ENCODE peak calls at places on chromosomes 16 and 17, in four cellular contexts. One of them, this sample, is unnamed.

GRCh38 chr17:7839890-7840260 is 5.9 kb downstream of the KDM6B start:
- DNase-seq in K562: no peak
- DNase-seq in GM12878: no peak
- DNase-seq in HepG2: peak; percentile 28
- DNase-seq in this sample: no peak

GRCh38 chr17:44375196-44376017 is 11.8 kb upstream of the FAM171A2 start:
- DNase-seq in HepG2: no peak
- DNase-seq in K562: no peak
- DNase-seq in GM12878: no peak
- DNase-seq in this sample: no peak

GRCh38 chr16:61678182-61678581 is 358.1 kb downstream of the CDH8 start:
- DNase-seq in K562: no peak
- DNase-seq in GM12878: no peak
- DNase-seq in HepG2: no peak
- DNase-seq in this sample: no peak

GRCh38 chr16:49023095-49023494 is 258.5 kb downstream of the CBLN1 start:
- DNase-seq in GM12878: no peak
- DNase-seq in HepG2: no peak
- DNase-seq in K562: no peak
- DNase-seq in this sample: no peak

GRCh38 chr16:1362807-1363206 is 11.1 kb downstream of the GNPTG start:
- DNase-seq in HepG2: no peak
- DNase-seq in K562: no peak
- DNase-seq in GM12878: no peak
- DNase-seq in this sample: no peak

GRCh38 chr16:57146735-57147134 is 39.1 kb downstream of the PSME3IP1 start:
- DNase-seq in HepG2: peak; percentile 28
- DNase-seq in K562: peak; percentile 50
- DNase-seq in GM12878: no peak
- DNase-seq in this sample: peak; percentile 57

GRCh38 chr17:50875074-50875473 is 8.9 kb upstream of the TOB1 start:
- DNase-seq in K562: no peak
- DNase-seq in GM12878: no peak
- DNase-seq in HepG2: no peak
- DNase-seq in this sample: no peak

GRCh38 chr16:7505495-7505894 is 172.8 kb downstream of the RBFOX1 start:
- DNase-seq in GM12878: no peak
- DNase-seq in K562: no peak
- DNase-seq in HepG2: no peak
- DNase-seq in this sample: no peak

GRCh38 chr17:9912146-9913099 is 7.4 kb upstream of the RCVRN start:
- DNase-seq in K562: no peak
- DNase-seq in HepG2: no peak
- DNase-seq in GM12878: no peak
- DNase-seq in this sample: no peak

GRCh38 chr17:10628756-10629155 is 28.4 kb downstream of the MYH3 start:
- DNase-seq in GM12878: no peak
- DNase-seq in HepG2: no peak
- DNase-seq in K562: peak; percentile 60
- DNase-seq in this sample: peak; percentile 30

GRCh38 chr16:15915555-15916081 is 27.2 kb upstream of the CEP20 start:
- DNase-seq in K562: no peak
- DNase-seq in HepG2: no peak
- DNase-seq in GM12878: no peak
- DNase-seq in this sample: no peak

GRCh38 chr17:74820037-74820436 is 39.6 kb downstream of the GRIN2C start:
- DNase-seq in GM12878: no peak
- DNase-seq in HepG2: no peak
- DNase-seq in K562: no peak
- DNase-seq in this sample: no peak

GRCh38 chr17:51015145-51015558 is 105.5 kb downstream of the SPAG9 start:
- DNase-seq in HepG2: no peak
- DNase-seq in GM12878: no peak
- DNase-seq in K562: no peak
- DNase-seq in this sample: no peak

GRCh38 chr17:56142325-56142724 is 10.9 kb upstream of the ANKFN1 start:
- DNase-seq in HepG2: no peak
- DNase-seq in K562: no peak
- DNase-seq in GM12878: no peak
- DNase-seq in this sample: no peak

GRCh38 chr16:72291121-72291520 is 119.2 kb upstream of the PMFBP1 start:
- DNase-seq in GM12878: no peak
- DNase-seq in K562: no peak
- DNase-seq in HepG2: no peak
- DNase-seq in this sample: no peak

GRCh38 chr16:84500531-84500930 is 3.9 kb downstream of the MEAK7 start:
- DNase-seq in GM12878: no peak
- DNase-seq in K562: no peak
- DNase-seq in HepG2: no peak
- DNase-seq in this sample: no peak

GRCh38 chr16:1048442-1049112 is 24.0 kb upstream of the SSTR5 start:
- DNase-seq in K562: peak; percentile 87
- DNase-seq in HepG2: peak; percentile 14
- DNase-seq in GM12878: no peak
- DNase-seq in this sample: peak; percentile 83

GRCh38 chr17:43416998-43417891 is 18.5 kb downstream of the ARL4D start:
- DNase-seq in HepG2: no peak
- DNase-seq in GM12878: no peak
- DNase-seq in K562: no peak
- DNase-seq in this sample: no peak

GRCh38 chr17:1474402-1475189 is 17.9 kb downstream of the MYO1C start:
- DNase-seq in GM12878: peak; percentile 67
- DNase-seq in HepG2: no peak
- DNase-seq in K562: no peak
- DNase-seq in this sample: no peak

GRCh38 chr16:9943121-9943520 is 239.1 kb downstream of the GRIN2A start:
- DNase-seq in K562: no peak
- DNase-seq in GM12878: no peak
- DNase-seq in HepG2: no peak
- DNase-seq in this sample: no peak

GRCh38 chr16:6105115-6105514 is 1007.5 kb upstream of the EEF2KMT start:
- DNase-seq in K562: no peak
- DNase-seq in HepG2: no peak
- DNase-seq in GM12878: no peak
- DNase-seq in this sample: no peak

GRCh38 chr17:16820979-16821543 is 131.0 kb downstream of the CCDC144A start:
- DNase-seq in K562: no peak
- DNase-seq in GM12878: no peak
- DNase-seq in HepG2: no peak
- DNase-seq in this sample: no peak

GRCh38 chr16:80594756-80595155 is 54.0 kb downstream of the DYNLRB2 start:
- DNase-seq in GM12878: no peak
- DNase-seq in HepG2: no peak
- DNase-seq in K562: no peak
- DNase-seq in this sample: no peak

GRCh38 chr16:24747425-24747824 is 18.0 kb downstream of the TNRC6A start:
- DNase-seq in GM12878: no peak
- DNase-seq in K562: no peak
- DNase-seq in HepG2: no peak
- DNase-seq in this sample: no peak

GRCh38 chr17:19652595-19652994 is 4.0 kb downstream of the ALDH3A2 start:
- DNase-seq in GM12878: no peak
- DNase-seq in HepG2: no peak
- DNase-seq in K562: no peak
- DNase-seq in this sample: no peak

GRCh38 chr17:34730816-34731215 is 151.4 kb downstream of the TMEM132E start:
- DNase-seq in K562: no peak
- DNase-seq in HepG2: no peak
- DNase-seq in GM12878: no peak
- DNase-seq in this sample: no peak

GRCh38 chr17:40905370-40905769 is 20.3 kb upstream of the KRT20 start:
- DNase-seq in K562: no peak
- DNase-seq in GM12878: no peak
- DNase-seq in HepG2: no peak
- DNase-seq in this sample: no peak
- TF ChIP-seq FOXK2 in K562: no peak
- TF ChIP-seq FOXK2 in GM12878: no peak
- TF ChIP-seq FOXK2 in HepG2: no peak
- TF ChIP-seq FOXK2 in this sample: no peak

GRCh38 chr16:3174618-3175148 is 13.3 kb upstream of the OR1F1 start:
- DNase-seq in K562: no peak
- DNase-seq in GM12878: no peak
- DNase-seq in HepG2: no peak
- DNase-seq in this sample: no peak

GRCh38 chr16:3171181-3171854 is 16.7 kb upstream of the OR1F1 start:
- DNase-seq in K562: peak; percentile 34
- DNase-seq in HepG2: no peak
- DNase-seq in GM12878: no peak
- DNase-seq in this sample: no peak

GRCh38 chr16:3170440-3171180 is 17.4 kb upstream of the OR1F1 start:
- DNase-seq in GM12878: no peak
- DNase-seq in K562: no peak
- DNase-seq in HepG2: no peak
- DNase-seq in this sample: no peak

GRCh38 chr16:3173892-3174617 is 13.9 kb upstream of the OR1F1 start:
- DNase-seq in K562: peak; percentile 69
- DNase-seq in HepG2: peak; percentile 65
- DNase-seq in GM12878: no peak
- DNase-seq in this sample: peak; percentile 66

GRCh38 chr16:3171855-3172593 is 16.0 kb upstream of the OR1F1 start:
- DNase-seq in K562: peak; percentile 74
- DNase-seq in HepG2: peak; percentile 67
- DNase-seq in GM12878: no peak
- DNase-seq in this sample: peak; percentile 53
- TF ChIP-seq FOXM1 in K562: no peak
- TF ChIP-seq FOXM1 in HepG2: no peak
- TF ChIP-seq FOXM1 in GM12878: no peak
- TF ChIP-seq FOXM1 in this sample: no peak

GRCh38 chr17:38578229-38578628 is 27.5 kb downstream of the SRCIN1 start:
- DNase-seq in HepG2: no peak
- DNase-seq in GM12878: no peak
- DNase-seq in K562: no peak
- DNase-seq in this sample: no peak

GRCh38 chr17:38577645-38578173 is 28.0 kb downstream of the SRCIN1 start:
- DNase-seq in HepG2: no peak
- DNase-seq in GM12878: no peak
- DNase-seq in K562: no peak
- DNase-seq in this sample: no peak

GRCh38 chr17:38575781-38576180 is 30.0 kb downstream of the SRCIN1 start:
- DNase-seq in K562: no peak
- DNase-seq in GM12878: no peak
- DNase-seq in HepG2: no peak
- DNase-seq in this sample: no peak

GRCh38 chr17:38578641-38579480 is 26.9 kb downstream of the SRCIN1 start:
- DNase-seq in GM12878: no peak
- DNase-seq in K562: no peak
- DNase-seq in HepG2: no peak
- DNase-seq in this sample: no peak

DNA sequence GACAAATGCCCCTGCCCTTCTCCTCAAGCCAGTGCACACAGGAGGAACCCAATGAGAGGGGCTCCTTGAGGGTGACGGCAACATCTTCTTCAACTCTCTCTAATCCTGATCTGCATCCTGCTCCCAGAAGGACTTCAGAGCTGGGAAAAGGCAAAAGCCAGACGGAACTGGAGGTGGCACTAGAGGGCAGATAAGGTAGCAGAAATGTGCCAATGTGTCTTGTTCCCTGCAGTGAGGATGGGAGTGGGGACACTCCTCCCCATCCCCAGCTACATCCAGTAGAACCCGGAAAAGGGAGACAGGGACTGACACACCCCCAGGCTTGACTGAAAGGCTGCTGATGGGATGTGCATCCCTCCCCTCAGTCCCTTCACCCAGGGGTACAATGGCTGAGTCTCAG is 28.5 kb downstream of the SRCIN1 start:
- DNase-seq in HepG2: no peak
- DNase-seq in K562: no peak
- DNase-seq in GM12878: no peak
- DNase-seq in this sample: no peak
- TF ChIP-seq FOXK2 in HepG2: no peak
- TF ChIP-seq FOXK2 in K562: no peak
- TF ChIP-seq FOXK2 in GM12878: no peak
- TF ChIP-seq FOXK2 in this sample: no peak

DNA sequence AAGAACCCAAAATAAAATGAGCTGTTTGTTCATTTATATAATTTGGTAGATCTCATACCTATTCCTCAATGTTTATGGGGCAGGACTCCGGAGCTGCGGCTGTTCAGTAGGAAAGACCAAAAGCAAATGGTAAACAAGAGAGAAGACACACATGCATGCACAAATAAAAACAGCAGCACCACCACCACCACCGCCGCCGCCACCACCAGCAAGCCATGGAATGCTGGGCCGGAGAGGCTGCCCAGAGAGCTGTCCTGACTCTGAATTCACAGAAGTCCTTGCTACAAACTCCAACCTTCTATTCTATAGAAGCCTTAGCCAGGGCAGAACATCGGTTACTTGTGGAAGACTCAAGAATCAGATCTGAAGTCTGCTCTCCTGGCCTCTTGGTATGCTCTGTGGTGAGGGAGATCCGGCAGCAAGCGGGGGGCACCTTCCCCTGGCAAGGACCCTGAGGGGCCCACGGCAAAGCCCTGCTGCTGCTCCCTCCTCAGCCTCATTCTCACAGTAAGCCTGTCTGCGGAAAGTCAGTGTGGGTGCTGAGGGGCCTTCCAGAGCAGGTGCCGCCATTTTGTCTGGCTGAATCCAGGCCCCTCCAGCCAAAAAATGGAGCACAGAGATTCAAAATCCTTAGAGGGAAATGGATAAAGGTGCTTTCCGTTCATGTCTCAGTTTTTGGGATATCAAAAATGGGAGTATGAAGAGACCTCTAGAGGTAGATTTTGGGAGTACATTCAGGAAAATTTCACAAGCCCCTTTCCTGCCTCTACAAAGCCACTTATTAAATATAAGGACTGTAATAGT is 6.4 kb upstream of the FOXJ1 start:
- DNase-seq in HepG2: peak; percentile 45
- DNase-seq in K562: no peak
- DNase-seq in GM12878: no peak
- DNase-seq in this sample: peak; percentile 45
- TF ChIP-seq FOXM1 in HepG2: no peak
- TF ChIP-seq FOXM1 in K562: no peak
- TF ChIP-seq FOXM1 in GM12878: no peak
- TF ChIP-seq FOXM1 in this sample: no peak

GRCh38 chr17:78360371-78361226 is 722 bp upstream of the SOCS3 start:
- DNase-seq in HepG2: peak; percentile 80
- DNase-seq in K562: peak; percentile 89
- DNase-seq in GM12878: no peak
- DNase-seq in this sample: peak; percentile 96
- TF ChIP-seq FOXK2 in HepG2: no peak
- TF ChIP-seq FOXK2 in K562: no peak
- TF ChIP-seq FOXK2 in GM12878: no peak
- TF ChIP-seq FOXK2 in this sample: no peak

GRCh38 chr16:3945751-3946603 is 65.5 kb upstream of the CREBBP start:
- DNase-seq in GM12878: no peak
- DNase-seq in HepG2: peak; percentile 20
- DNase-seq in K562: no peak
- DNase-seq in this sample: no peak
- TF ChIP-seq FOXM1 in GM12878: no peak
- TF ChIP-seq FOXM1 in HepG2: no peak
- TF ChIP-seq FOXM1 in K562: no peak
- TF ChIP-seq FOXM1 in this sample: no peak

GRCh38 chr16:63461248-63461841 is 1425.1 kb upstream of the CDH8 start:
- DNase-seq in GM12878: no peak
- DNase-seq in K562: no peak
- DNase-seq in HepG2: peak; percentile 25
- DNase-seq in this sample: no peak
- TF ChIP-seq FOXK2 in GM12878: no peak
- TF ChIP-seq FOXK2 in K562: no peak
- TF ChIP-seq FOXK2 in HepG2: no peak
- TF ChIP-seq FOXK2 in this sample: no peak

This sample was measured in HEK293T.